ENCODE peak calls at places on chromosomes 7 and 10, in four cellular contexts. One of them, this sample, is unnamed.

GRCh38 chr10:4234661-4235060 is 449.7 kb upstream of the KLF6 start:
- DNase-seq in activated CD8-positive, alpha-beta T cell treated with anti-CD3 and anti-CD28 coated beads, Interleukin-2, amount 10 ng/mL, durations not matched to agents 7 days and 5 days: peak; percentile 46
- DNase-seq in left colon: no peak
- DNase-seq in CD8-positive, alpha-beta T cell: peak; percentile 69
- DNase-seq in this sample: peak; percentile 83

GRCh38 chr10:113051456-113051855 is 101.4 kb downstream of the TCF7L2 start:
- DNase-seq in CD8-positive, alpha-beta T cell: no peak
- DNase-seq in activated CD8-positive, alpha-beta T cell treated with anti-CD3 and anti-CD28 coated beads, Interleukin-2, amount 10 ng/mL, durations not matched to agents 7 days and 5 days: no peak
- DNase-seq in left colon: no peak
- DNase-seq in this sample: no peak

GRCh38 chr7:106864298-106865081 is 592 bp upstream of the PIK3CG start:
- DNase-seq in left colon: no peak
- DNase-seq in CD8-positive, alpha-beta T cell: no peak
- DNase-seq in activated CD8-positive, alpha-beta T cell treated with anti-CD3 and anti-CD28 coated beads, Interleukin-2, amount 10 ng/mL, durations not matched to agents 7 days and 5 days: no peak
- DNase-seq in this sample: no peak

GRCh38 chr10:75088640-75089039 is 22.8 kb upstream of the SAMD8 start:
- DNase-seq in left colon: no peak
- DNase-seq in activated CD8-positive, alpha-beta T cell treated with anti-CD3 and anti-CD28 coated beads, Interleukin-2, amount 10 ng/mL, durations not matched to agents 7 days and 5 days: no peak
- DNase-seq in CD8-positive, alpha-beta T cell: no peak
- DNase-seq in this sample: no peak

GRCh38 chr10:98748298-98748697 is 301.6 kb upstream of the HPS1 start:
- DNase-seq in CD8-positive, alpha-beta T cell: no peak
- DNase-seq in left colon: peak; percentile 6
- DNase-seq in activated CD8-positive, alpha-beta T cell treated with anti-CD3 and anti-CD28 coated beads, Interleukin-2, amount 10 ng/mL, durations not matched to agents 7 days and 5 days: peak; percentile 21
- DNase-seq in this sample: peak; percentile 26

GRCh38 chr7:446289-446935 is 73.2 kb downstream of the PDGFA start:
- DNase-seq in CD8-positive, alpha-beta T cell: no peak
- DNase-seq in left colon: no peak
- DNase-seq in activated CD8-positive, alpha-beta T cell treated with anti-CD3 and anti-CD28 coated beads, Interleukin-2, amount 10 ng/mL, durations not matched to agents 7 days and 5 days: no peak
- DNase-seq in this sample: no peak

GRCh38 chr10:4051011-4051407 is 266.0 kb upstream of the KLF6 start:
- DNase-seq in left colon: no peak
- DNase-seq in CD8-positive, alpha-beta T cell: no peak
- DNase-seq in activated CD8-positive, alpha-beta T cell treated with anti-CD3 and anti-CD28 coated beads, Interleukin-2, amount 10 ng/mL, durations not matched to agents 7 days and 5 days: no peak
- DNase-seq in this sample: peak; percentile 84

GRCh38 chr7:50721661-50722259 is 60.9 kb downstream of the GRB10 start:
- DNase-seq in activated CD8-positive, alpha-beta T cell treated with anti-CD3 and anti-CD28 coated beads, Interleukin-2, amount 10 ng/mL, durations not matched to agents 7 days and 5 days: no peak
- DNase-seq in CD8-positive, alpha-beta T cell: no peak
- DNase-seq in left colon: peak; percentile 61
- DNase-seq in this sample: peak; percentile 27

GRCh38 chr7:101536232-101536631 is 92.9 kb downstream of the MYL10 start:
- DNase-seq in left colon: no peak
- DNase-seq in activated CD8-positive, alpha-beta T cell treated with anti-CD3 and anti-CD28 coated beads, Interleukin-2, amount 10 ng/mL, durations not matched to agents 7 days and 5 days: no peak
- DNase-seq in CD8-positive, alpha-beta T cell: no peak
- DNase-seq in this sample: no peak

GRCh38 chr10:3775671-3776551 is 9.1 kb downstream of the KLF6 start:
- DNase-seq in CD8-positive, alpha-beta T cell: peak; percentile 49
- DNase-seq in activated CD8-positive, alpha-beta T cell treated with anti-CD3 and anti-CD28 coated beads, Interleukin-2, amount 10 ng/mL, durations not matched to agents 7 days and 5 days: no peak
- DNase-seq in left colon: no peak
- DNase-seq in this sample: peak; percentile 86

GRCh38 chr10:98242823-98243222 is 25.2 kb downstream of the LOXL4 start:
- DNase-seq in left colon: no peak
- DNase-seq in CD8-positive, alpha-beta T cell: no peak
- DNase-seq in activated CD8-positive, alpha-beta T cell treated with anti-CD3 and anti-CD28 coated beads, Interleukin-2, amount 10 ng/mL, durations not matched to agents 7 days and 5 days: no peak
- DNase-seq in this sample: peak; percentile 69

GRCh38 chr10:76040107-76040829 is 608.8 kb downstream of the LRMDA start:
- DNase-seq in activated CD8-positive, alpha-beta T cell treated with anti-CD3 and anti-CD28 coated beads, Interleukin-2, amount 10 ng/mL, durations not matched to agents 7 days and 5 days: no peak
- DNase-seq in CD8-positive, alpha-beta T cell: no peak
- DNase-seq in left colon: no peak
- DNase-seq in this sample: peak; percentile 7

GRCh38 chr10:53010362-53010907 is 237.9 kb upstream of the MBL2 start:
- DNase-seq in CD8-positive, alpha-beta T cell: no peak
- DNase-seq in activated CD8-positive, alpha-beta T cell treated with anti-CD3 and anti-CD28 coated beads, Interleukin-2, amount 10 ng/mL, durations not matched to agents 7 days and 5 days: no peak
- DNase-seq in left colon: no peak
- DNase-seq in this sample: no peak

GRCh38 chr10:102767428-102768160 is 23.8 kb downstream of the WBP1L start:
- DNase-seq in activated CD8-positive, alpha-beta T cell treated with anti-CD3 and anti-CD28 coated beads, Interleukin-2, amount 10 ng/mL, durations not matched to agents 7 days and 5 days: no peak
- DNase-seq in CD8-positive, alpha-beta T cell: no peak
- DNase-seq in left colon: no peak
- DNase-seq in this sample: no peak

GRCh38 chr7:47195641-47196040 is 386.3 kb downstream of the TNS3 start:
- DNase-seq in activated CD8-positive, alpha-beta T cell treated with anti-CD3 and anti-CD28 coated beads, Interleukin-2, amount 10 ng/mL, durations not matched to agents 7 days and 5 days: no peak
- DNase-seq in left colon: no peak
- DNase-seq in CD8-positive, alpha-beta T cell: no peak
- DNase-seq in this sample: no peak

GRCh38 chr10:91043173-91043910 is 122.5 kb upstream of the ANKRD1 start:
- DNase-seq in CD8-positive, alpha-beta T cell: no peak
- DNase-seq in left colon: no peak
- DNase-seq in activated CD8-positive, alpha-beta T cell treated with anti-CD3 and anti-CD28 coated beads, Interleukin-2, amount 10 ng/mL, durations not matched to agents 7 days and 5 days: no peak
- DNase-seq in this sample: peak; percentile 74

GRCh38 chr7:21370283-21370982 is 57.5 kb upstream of the SP4 start:
- DNase-seq in activated CD8-positive, alpha-beta T cell treated with anti-CD3 and anti-CD28 coated beads, Interleukin-2, amount 10 ng/mL, durations not matched to agents 7 days and 5 days: no peak
- DNase-seq in left colon: no peak
- DNase-seq in CD8-positive, alpha-beta T cell: no peak
- DNase-seq in this sample: no peak

GRCh38 chr10:131021967-131022366 is 289.6 kb downstream of the TCERG1L start:
- DNase-seq in activated CD8-positive, alpha-beta T cell treated with anti-CD3 and anti-CD28 coated beads, Interleukin-2, amount 10 ng/mL, durations not matched to agents 7 days and 5 days: no peak
- DNase-seq in CD8-positive, alpha-beta T cell: no peak
- DNase-seq in left colon: no peak
- DNase-seq in this sample: no peak

GRCh38 chr10:79483299-79483698 is 29.0 kb upstream of the EIF5AL1 start:
- DNase-seq in CD8-positive, alpha-beta T cell: no peak
- DNase-seq in activated CD8-positive, alpha-beta T cell treated with anti-CD3 and anti-CD28 coated beads, Interleukin-2, amount 10 ng/mL, durations not matched to agents 7 days and 5 days: no peak
- DNase-seq in left colon: no peak
- DNase-seq in this sample: no peak

GRCh38 chr10:68578945-68579344 is 18.8 kb downstream of the TET1 start:
- DNase-seq in CD8-positive, alpha-beta T cell: no peak
- DNase-seq in left colon: no peak
- DNase-seq in activated CD8-positive, alpha-beta T cell treated with anti-CD3 and anti-CD28 coated beads, Interleukin-2, amount 10 ng/mL, durations not matched to agents 7 days and 5 days: no peak
- DNase-seq in this sample: peak; percentile 23

GRCh38 chr10:129365767-129366400 is 101.2 kb upstream of the MGMT start:
- DNase-seq in CD8-positive, alpha-beta T cell: no peak
- DNase-seq in left colon: no peak
- DNase-seq in activated CD8-positive, alpha-beta T cell treated with anti-CD3 and anti-CD28 coated beads, Interleukin-2, amount 10 ng/mL, durations not matched to agents 7 days and 5 days: no peak
- DNase-seq in this sample: no peak

GRCh38 chr10:132539431-132539839 is 1.8 kb downstream of the INPP5A start:
- DNase-seq in activated CD8-positive, alpha-beta T cell treated with anti-CD3 and anti-CD28 coated beads, Interleukin-2, amount 10 ng/mL, durations not matched to agents 7 days and 5 days: peak; percentile 49
- DNase-seq in CD8-positive, alpha-beta T cell: no peak
- DNase-seq in left colon: peak; percentile 28
- DNase-seq in this sample: no peak

GRCh38 chr10:86888585-86889381 is 68.6 kb downstream of the MMRN2 start:
- DNase-seq in left colon: no peak
- DNase-seq in activated CD8-positive, alpha-beta T cell treated with anti-CD3 and anti-CD28 coated beads, Interleukin-2, amount 10 ng/mL, durations not matched to agents 7 days and 5 days: no peak
- DNase-seq in CD8-positive, alpha-beta T cell: no peak
- DNase-seq in this sample: peak; percentile 52

GRCh38 chr7:143490719-143491306 is 13.1 kb downstream of the TAS2R41 start:
- DNase-seq in activated CD8-positive, alpha-beta T cell treated with anti-CD3 and anti-CD28 coated beads, Interleukin-2, amount 10 ng/mL, durations not matched to agents 7 days and 5 days: peak; percentile 28
- DNase-seq in left colon: peak; percentile 24
- DNase-seq in CD8-positive, alpha-beta T cell: no peak
- DNase-seq in this sample: peak; percentile 55

GRCh38 chr7:73738220-73738611 is 386 bp downstream of the ABHD11 start:
- DNase-seq in activated CD8-positive, alpha-beta T cell treated with anti-CD3 and anti-CD28 coated beads, Interleukin-2, amount 10 ng/mL, durations not matched to agents 7 days and 5 days: peak; percentile 71
- DNase-seq in CD8-positive, alpha-beta T cell: peak; percentile 73
- DNase-seq in left colon: peak; percentile 85
- DNase-seq in this sample: peak; percentile 65

GRCh38 chr10:107898392-107898791 is 733.9 kb upstream of the SORCS1 start:
- DNase-seq in CD8-positive, alpha-beta T cell: no peak
- DNase-seq in activated CD8-positive, alpha-beta T cell treated with anti-CD3 and anti-CD28 coated beads, Interleukin-2, amount 10 ng/mL, durations not matched to agents 7 days and 5 days: no peak
- DNase-seq in left colon: no peak
- DNase-seq in this sample: no peak

GRCh38 chr10:33734393-33735110 is 400.1 kb upstream of the NRP1 start:
- DNase-seq in activated CD8-positive, alpha-beta T cell treated with anti-CD3 and anti-CD28 coated beads, Interleukin-2, amount 10 ng/mL, durations not matched to agents 7 days and 5 days: no peak
- DNase-seq in left colon: no peak
- DNase-seq in CD8-positive, alpha-beta T cell: no peak
- DNase-seq in this sample: no peak

GRCh38 chr7:10412426-10413019 is 561.1 kb upstream of the PHF14 start:
- DNase-seq in activated CD8-positive, alpha-beta T cell treated with anti-CD3 and anti-CD28 coated beads, Interleukin-2, amount 10 ng/mL, durations not matched to agents 7 days and 5 days: peak; percentile 36
- DNase-seq in CD8-positive, alpha-beta T cell: no peak
- DNase-seq in left colon: peak; percentile 4
- DNase-seq in this sample: peak; percentile 54

GRCh38 chr7:2417981-2418481 is 14.6 kb downstream of the CHST12 start:
- DNase-seq in left colon: peak; percentile 15
- DNase-seq in CD8-positive, alpha-beta T cell: peak; percentile 69
- DNase-seq in activated CD8-positive, alpha-beta T cell treated with anti-CD3 and anti-CD28 coated beads, Interleukin-2, amount 10 ng/mL, durations not matched to agents 7 days and 5 days: peak; percentile 77
- DNase-seq in this sample: peak; percentile 21

This sample was measured in choroid plexus epithelial cell.